ENCODE peak calls at places on chromosomes 11 and 22, in ten cellular contexts. X is SHP77 treated with DMSO at 0.1 percent for 48 hours, J is NCI-H2029, T is IMR-90, P is GOT3, M is GM12891, Q is anterior cingulate cortex, N is NCI-H1105 treated with DMSO at 0.1 percent for 48 hours, F is NCI-H2171, I is MCF 10A. E is an unnamed sample.

GRCh38 chr22:29799217-29799680 is 32.1 kb downstream of the UQCR10 start:
- DNase-seq in J (no peak), T (peak), X (no peak), P (peak), F (no peak), M (no peak), I (peak), N (no peak), Q (peak), E (no peak)

GRCh38 chr11:38766796-38767195 is 2168.8 kb upstream of the RAG2 start:
- DNase-seq in M (no peak), Q (no peak), X (no peak), P (no peak), I (no peak), F (no peak), T (no peak), N (no peak), J (no peak), E (no peak)

GRCh38 chr11:10899542-10899830 is 41.6 kb upstream of the ZBED5 start:
- DNase-seq in M (no peak), F (no peak), T (no peak), N (peak), P (no peak), I (peak), X (no peak), J (no peak), Q (no peak), E (no peak)

GRCh38 chr11:57377098-57377497 is 3.9 kb downstream of the PRG3 start:
- DNase-seq in X (no peak), I (no peak), N (no peak), F (peak), P (no peak), Q (no peak), T (no peak), J (no peak), M (no peak), E (no peak)

GRCh38 chr11:120037111-120037510 is 100.8 kb downstream of the TRIM29 start:
- DNase-seq in M (no peak), F (no peak), Q (no peak), T (no peak), I (no peak), P (no peak), J (no peak), X (no peak), N (no peak), E (no peak)

GRCh38 chr11:62399868-62400245 is 19.0 kb upstream of the SCGB1A1 start:
- DNase-seq in I (no peak), N (no peak), T (no peak), M (no peak), X (no peak), J (no peak), F (no peak), Q (no peak), P (no peak), E (no peak)

GRCh38 chr11:18135308-18135707 is 2.9 kb downstream of the MRGPRX3 start:
- DNase-seq in N (no peak), F (no peak), M (no peak), T (no peak), Q (no peak), I (no peak), X (no peak), P (no peak), J (no peak), E (no peak)

GRCh38 chr11:76074178-76075112 is 131.9 kb downstream of the WNT11 start:
- DNase-seq in Q (no peak), M (no peak), J (no peak), F (no peak), X (no peak), T (peak), I (no peak), N (no peak), P (no peak), E (no peak)

GRCh38 chr22:21103633-21104032 is 57.9 kb downstream of the LRRC74B start:
- DNase-seq in T (no peak), X (no peak), N (no peak), Q (no peak), J (no peak), M (no peak), I (no peak), P (no peak), F (no peak), E (no peak)

GRCh38 chr11:132644511-132644910 is 887.8 kb downstream of the OPCML start:
- DNase-seq in P (no peak), Q (no peak), J (no peak), M (no peak), I (no peak), F (no peak), T (no peak), N (peak), X (no peak), E (no peak)

GRCh38 chr22:19776433-19777031 is 16.0 kb downstream of the TBX1 start:
- DNase-seq in M (no peak), T (peak), X (no peak), Q (no peak), F (no peak), I (no peak), J (no peak), P (no peak), N (no peak), E (no peak)

GRCh38 chr11:57335343-57336110 is at the start of gene SSRP1:
- DNase-seq in N (peak), I (peak), F (peak), T (peak), Q (peak), J (peak), X (no peak), M (peak), P (peak), E (peak)

GRCh38 chr11:35247863-35248262 is 108.9 kb downstream of the CD44 start:
- DNase-seq in N (no peak), I (no peak), T (no peak), Q (no peak), J (no peak), F (no peak), X (no peak), M (no peak), P (no peak), E (no peak)

GRCh38 chr11:91837649-91838330 is 386.8 kb upstream of the FAT3 start:
- DNase-seq in Q (no peak), I (no peak), N (no peak), T (no peak), X (no peak), M (no peak), P (no peak), F (no peak), J (no peak), E (no peak)

GRCh38 chr11:83521647-83522596 is 235.8 kb upstream of the CCDC90B start:
- DNase-seq in F (no peak), T (peak), Q (no peak), P (no peak), N (peak), J (no peak), I (peak), X (no peak), M (no peak), E (no peak)

GRCh38 chr11:129115652-129116585 is 76.2 kb downstream of the ARHGAP32 start:
- DNase-seq in F (no peak), J (no peak), T (peak), X (no peak), P (no peak), N (no peak), Q (no peak), M (no peak), I (peak), E (no peak)

GRCh38 chr22:43857367-43857766 is 4.9 kb downstream of the SULT4A1 start:
- DNase-seq in M (no peak), I (no peak), X (no peak), N (no peak), P (no peak), T (no peak), F (no peak), J (no peak), Q (no peak), E (no peak)

GRCh38 chr11:104333977-104334376 is 170.0 kb upstream of the PDGFD start:
- DNase-seq in J (no peak), T (no peak), F (no peak), P (no peak), M (no peak), I (peak), X (no peak), Q (no peak), N (no peak), E (no peak)

GRCh38 chr22:16866167-16866566 is 41.0 kb upstream of the XKR3 start:
- DNase-seq in X (no peak), T (no peak), P (no peak), N (no peak), M (no peak), I (peak), F (no peak), Q (no peak), J (no peak), E (no peak)

GRCh38 chr22:25051073-25051472 is 98.6 kb downstream of the KIAA1671 start:
- DNase-seq in N (no peak), I (no peak), M (no peak), F (no peak), J (no peak), Q (no peak), P (no peak), X (peak), T (no peak), E (no peak)

GRCh38 chr22:50252081-50253045 is 1.3 kb upstream of the HDAC10 start:
- DNase-seq in P (no peak), I (peak), F (peak), N (peak), M (peak), T (peak), J (no peak), Q (no peak), X (peak), E (peak)

GRCh38 chr11:118856314-118856713 is 27.4 kb upstream of the CXCR5 start:
- DNase-seq in T (no peak), F (no peak), J (no peak), P (no peak), Q (no peak), N (no peak), M (no peak), X (no peak), I (no peak), E (no peak)

GRCh38 chr11:118845369-118845768 is 38.3 kb upstream of the CXCR5 start:
- DNase-seq in J (no peak), N (no peak), I (peak), P (no peak), X (no peak), T (peak), Q (no peak), F (no peak), M (no peak), E (no peak)

GRCh38 chr22:24768537-24769374 is 5.8 kb downstream of the PIWIL3 start:
- DNase-seq in X (peak), T (peak), N (no peak), F (peak), Q (peak), P (no peak), I (peak), J (peak), M (no peak), E (peak)

GRCh38 chr22:49663311-49663711 is 164.4 kb downstream of the BRD1 start:
- DNase-seq in I (no peak), T (no peak), F (no peak), N (no peak), X (no peak), Q (no peak), P (no peak), J (no peak), M (no peak), E (no peak)

GRCh38 chr22:23178512-23179254 is 1.6 kb upstream of the BCR start:
- DNase-seq in Q (peak), P (no peak), M (peak), J (no peak), T (peak), I (peak), X (peak), F (peak), N (peak), E (peak)

GRCh38 chr11:19689281-19689975 is 23.2 kb upstream of the NAV2 start:
- DNase-seq in N (no peak), T (no peak), F (no peak), Q (no peak), J (no peak), I (no peak), P (no peak), X (no peak), M (no peak), E (no peak)

GRCh38 chr22:34111210-34111824 is 191.0 kb upstream of the LARGE1 start:
- DNase-seq in F (peak), T (no peak), J (no peak), X (no peak), N (peak), Q (no peak), P (no peak), M (peak), I (peak), E (peak)

GRCh38 chr11:75280227-75280671 is 39.7 kb downstream of the TPBGL start:
- DNase-seq in P (no peak), Q (peak), F (peak), X (peak), M (peak), T (peak), N (peak), J (peak), I (peak), E (peak)

GRCh38 chr22:49671331-49672012 is 156.2 kb downstream of the BRD1 start:
- DNase-seq in T (no peak), X (no peak), M (no peak), P (no peak), J (no peak), Q (no peak), F (no peak), N (peak), I (no peak), E (no peak)

GRCh38 chr11:68806931-68807844 is 34.5 kb downstream of the CPT1A start:
- DNase-seq in X (no peak), P (no peak), M (no peak), J (no peak), F (no peak), I (peak), Q (no peak), T (peak), N (no peak), E (no peak)

GRCh38 chr11:73177380-73178091 is 35.4 kb upstream of the FCHSD2 start:
- DNase-seq in N (no peak), J (no peak), F (no peak), P (no peak), I (no peak), M (no peak), Q (no peak), T (no peak), X (no peak), E (no peak)

GRCh38 chr22:16781764-16782329 is 43.4 kb downstream of the XKR3 start:
- DNase-seq in T (no peak), M (no peak), Q (no peak), I (no peak), J (no peak), X (no peak), F (no peak), P (no peak), N (no peak), E (no peak)

GRCh38 chr22:30423296-30423958 is 2.1 kb upstream of the MTFP1 start:
- DNase-seq in M (no peak), Q (no peak), J (no peak), P (no peak), X (no peak), N (no peak), T (no peak), I (no peak), F (peak), E (no peak)

GRCh38 chr11:118214210-118214914 is 10.4 kb downstream of the JAML start:
- DNase-seq in X (no peak), I (no peak), N (no peak), F (no peak), J (no peak), T (no peak), Q (no peak), M (no peak), P (no peak), E (no peak)

GRCh38 chr11:128474036-128474874 is 113.1 kb downstream of the ETS1 start:
- DNase-seq in F (no peak), N (no peak), X (no peak), Q (no peak), P (no peak), J (no peak), T (no peak), M (no peak), I (no peak), E (no peak)

GRCh38 chr11:20894296-20894695 is 224.9 kb downstream of the NELL1 start:
- DNase-seq in T (no peak), Q (no peak), F (no peak), P (no peak), M (no peak), X (no peak), N (no peak), I (no peak), J (no peak), E (no peak)

GRCh38 chr11:33227578-33228261 is 29.5 kb upstream of the HIPK3 start:
- DNase-seq in Q (no peak), T (peak), X (no peak), N (no peak), M (no peak), P (no peak), J (no peak), I (peak), F (no peak), E (no peak)

GRCh38 chr11:12496181-12497025 is 119.0 kb downstream of the PARVA start:
- DNase-seq in X (no peak), P (no peak), J (no peak), M (no peak), I (no peak), Q (no peak), N (no peak), F (no peak), T (peak), E (no peak)